ENCODE peak calls at places on chromosomes 7 and 10, in four cellular contexts. One of them, this sample, is unnamed.

GRCh38 chr7:90119178-90119971 is 34.9 kb upstream of the STEAP1 start:
- DNase-seq in GM23248: peak
- DNase-seq in stromal cell of bone marrow: no peak
- DNase-seq in T-helper 17 cell: no peak
- DNase-seq in this sample: no peak

GRCh38 chr10:133565441-133566294 is at the start of gene SYCE1:
- DNase-seq in GM23248: no peak
- DNase-seq in stromal cell of bone marrow: peak
- DNase-seq in T-helper 17 cell: no peak
- DNase-seq in this sample: no peak

GRCh38 chr7:67644149-67644548 is 647.5 kb downstream of the TYW1 start:
- DNase-seq in GM23248: no peak
- DNase-seq in stromal cell of bone marrow: no peak
- DNase-seq in T-helper 17 cell: no peak
- DNase-seq in this sample: no peak

GRCh38 chr10:69232736-69233135 is 12.6 kb downstream of the HKDC1 start:
- DNase-seq in GM23248: no peak
- DNase-seq in stromal cell of bone marrow: no peak
- DNase-seq in T-helper 17 cell: peak
- DNase-seq in this sample: no peak

GRCh38 chr10:21496285-21497176 is 29.0 kb downstream of the SKIDA1 start:
- DNase-seq in GM23248: peak
- DNase-seq in stromal cell of bone marrow: no peak
- DNase-seq in T-helper 17 cell: peak
- DNase-seq in this sample: no peak

GRCh38 chr10:95728535-95728934 is 27.4 kb upstream of the ENTPD1 start:
- DNase-seq in GM23248: peak
- DNase-seq in stromal cell of bone marrow: peak
- DNase-seq in T-helper 17 cell: no peak
- DNase-seq in this sample: no peak

GRCh38 chr7:108167460-108167859 is 37.3 kb upstream of the LAMB4 start:
- DNase-seq in GM23248: no peak
- DNase-seq in stromal cell of bone marrow: peak
- DNase-seq in T-helper 17 cell: no peak
- DNase-seq in this sample: no peak

GRCh38 chr7:69708857-69709256 is 110.6 kb downstream of the AUTS2 start:
- DNase-seq in GM23248: peak
- DNase-seq in stromal cell of bone marrow: no peak
- DNase-seq in T-helper 17 cell: no peak
- DNase-seq in this sample: peak

GRCh38 chr7:130891254-130892094 is 157.5 kb upstream of the KLF14 start:
- DNase-seq in GM23248: peak
- DNase-seq in stromal cell of bone marrow: peak
- DNase-seq in T-helper 17 cell: no peak
- DNase-seq in this sample: peak

GRCh38 chr10:78754269-78755074 is 314.3 kb upstream of the ZMIZ1 start:
- DNase-seq in GM23248: peak
- DNase-seq in stromal cell of bone marrow: peak
- DNase-seq in T-helper 17 cell: no peak
- DNase-seq in this sample: no peak

GRCh38 chr10:130231211-130231850 is 95.1 kb downstream of the GLRX3 start:
- DNase-seq in GM23248: no peak
- DNase-seq in stromal cell of bone marrow: no peak
- DNase-seq in T-helper 17 cell: no peak
- DNase-seq in this sample: no peak

GRCh38 chr7:137096607-137097006 is 228.2 kb downstream of the CHRM2 start:
- DNase-seq in GM23248: no peak
- DNase-seq in stromal cell of bone marrow: no peak
- DNase-seq in T-helper 17 cell: no peak
- DNase-seq in this sample: no peak

GRCh38 chr7:67512481-67512880 is 515.8 kb downstream of the TYW1 start:
- DNase-seq in GM23248: no peak
- DNase-seq in stromal cell of bone marrow: no peak
- DNase-seq in T-helper 17 cell: no peak
- DNase-seq in this sample: no peak

GRCh38 chr7:32048970-32049369 is 21.2 kb downstream of the PDE1C start:
- DNase-seq in GM23248: no peak
- DNase-seq in stromal cell of bone marrow: no peak
- DNase-seq in T-helper 17 cell: no peak
- DNase-seq in this sample: no peak

GRCh38 chr7:19213746-19214145 is 68.5 kb upstream of the FERD3L start:
- DNase-seq in GM23248: peak
- DNase-seq in stromal cell of bone marrow: no peak
- DNase-seq in T-helper 17 cell: no peak
- DNase-seq in this sample: no peak

GRCh38 chr10:25933653-25934608 is at the start of gene MYO3A:
- DNase-seq in GM23248: no peak
- DNase-seq in stromal cell of bone marrow: no peak
- DNase-seq in T-helper 17 cell: no peak
- DNase-seq in this sample: no peak

GRCh38 chr7:51035696-51036095 is 253.0 kb upstream of the GRB10 start:
- DNase-seq in GM23248: peak
- DNase-seq in stromal cell of bone marrow: no peak
- DNase-seq in T-helper 17 cell: no peak
- DNase-seq in this sample: no peak

GRCh38 chr7:105429746-105430612 is 41.3 kb upstream of the SRPK2 start:
- DNase-seq in GM23248: peak
- DNase-seq in stromal cell of bone marrow: no peak
- DNase-seq in T-helper 17 cell: no peak
- DNase-seq in this sample: no peak

GRCh38 chr10:4801405-4801804 is 24.6 kb upstream of the AKR1E2 start:
- DNase-seq in GM23248: no peak
- DNase-seq in stromal cell of bone marrow: no peak
- DNase-seq in T-helper 17 cell: no peak
- DNase-seq in this sample: no peak

GRCh38 chr10:22461891-22462290 is 116.6 kb downstream of the SPAG6 start:
- DNase-seq in GM23248: no peak
- DNase-seq in stromal cell of bone marrow: no peak
- DNase-seq in T-helper 17 cell: no peak
- DNase-seq in this sample: no peak

GRCh38 chr10:119395287-119396007 is 147.1 kb downstream of the RGS10 start:
- DNase-seq in GM23248: no peak
- DNase-seq in stromal cell of bone marrow: no peak
- DNase-seq in T-helper 17 cell: no peak
- DNase-seq in this sample: no peak

GRCh38 chr10:91009121-91009520 is 88.2 kb upstream of the ANKRD1 start:
- DNase-seq in GM23248: no peak
- DNase-seq in stromal cell of bone marrow: no peak
- DNase-seq in T-helper 17 cell: no peak
- DNase-seq in this sample: no peak

GRCh38 chr10:13684252-13684791 is 97.6 kb downstream of the PRPF18 start:
- DNase-seq in GM23248: peak
- DNase-seq in stromal cell of bone marrow: peak
- DNase-seq in T-helper 17 cell: no peak
- DNase-seq in this sample: peak

GRCh38 chr7:77550586-77550985 is 13.5 kb downstream of the PTPN12 start:
- DNase-seq in GM23248: peak
- DNase-seq in stromal cell of bone marrow: peak
- DNase-seq in T-helper 17 cell: no peak
- DNase-seq in this sample: peak

GRCh38 chr10:115706482-115707076 is 566.4 kb downstream of the GFRA1 start:
- DNase-seq in GM23248: peak
- DNase-seq in stromal cell of bone marrow: peak
- DNase-seq in T-helper 17 cell: no peak
- DNase-seq in this sample: no peak

GRCh38 chr10:114603303-114603702 is 54.8 kb downstream of the ABLIM1 start:
- DNase-seq in GM23248: no peak
- DNase-seq in stromal cell of bone marrow: no peak
- DNase-seq in T-helper 17 cell: no peak
- DNase-seq in this sample: no peak

GRCh38 chr10:22693371-22693784 is 21.0 kb downstream of the PIP4K2A start:
- DNase-seq in GM23248: peak
- DNase-seq in stromal cell of bone marrow: peak
- DNase-seq in T-helper 17 cell: no peak
- DNase-seq in this sample: peak

GRCh38 chr10:117255835-117256460 is 15.0 kb downstream of the SLC18A2 start:
- DNase-seq in GM23248: no peak
- DNase-seq in stromal cell of bone marrow: no peak
- DNase-seq in T-helper 17 cell: no peak
- DNase-seq in this sample: no peak

GRCh38 chr7:30226593-30227268 is 57.7 kb upstream of the ZNRF2 start:
- DNase-seq in GM23248: no peak
- DNase-seq in stromal cell of bone marrow: no peak
- DNase-seq in T-helper 17 cell: no peak
- DNase-seq in this sample: no peak

This sample was measured in GM04503.